ENCODE peak calls at places on chromosomes 2 and 18, in nine cellular contexts. H is breast epithelium, I is astrocyte of the cerebellum, P is HepG2, O is adrenal gland, D is cardiac fibroblast, Y is HFF-Myc, C is heart left ventricle, X is GM12878. A is an unnamed sample.

GRCh38 chr2:235414422-235414821 is 79.4 kb upstream of the AGAP1 start:
- DNase-seq in D (no peak), H (no peak), I (no peak), O (peak), Y (no peak), P (no peak), C (peak), X (no peak), A (no peak)

GRCh38 chr2:28271914-28272240 is 120.8 kb upstream of the FOSL2 start:
- DNase-seq in D (no peak), P (no peak), O (no peak), I (no peak), X (no peak), H (no peak), C (no peak), Y (no peak), A (no peak)

GRCh38 chr2:137228566-137228965 is 463.2 kb downstream of the THSD7B start:
- DNase-seq in O (no peak), P (no peak), D (peak), I (no peak), C (no peak), H (no peak), Y (peak), X (no peak), A (peak)

GRCh38 chr2:42537493-42537892 is 30.9 kb upstream of the MTA3 start:
- DNase-seq in D (no peak), Y (no peak), P (no peak), O (no peak), C (no peak), X (no peak), I (no peak), H (no peak), A (no peak)

GRCh38 chr2:26455801-26456700 is 21.9 kb downstream of the OTOF start:
- DNase-seq in P (no peak), X (no peak), H (no peak), D (no peak), O (no peak), Y (no peak), I (no peak), C (peak), A (no peak)

GRCh38 chr18:31680836-31681568 is 3.4 kb downstream of the B4GALT6 start:
- DNase-seq in H (no peak), Y (no peak), D (peak), O (no peak), X (no peak), P (no peak), I (no peak), C (no peak), A (peak)

GRCh38 chr2:99399795-99400194 is 62.6 kb downstream of the EIF5B start:
- DNase-seq in H (no peak), I (no peak), D (no peak), O (no peak), C (no peak), Y (no peak), X (no peak), P (no peak), A (no peak)

GRCh38 chr18:13452851-13453524 is 234.4 kb downstream of the LDLRAD4 start:
- DNase-seq in O (no peak), X (no peak), D (no peak), H (no peak), Y (no peak), C (no peak), I (no peak), P (no peak), A (no peak)

GRCh38 chr2:74536166-74536950 is 6.6 kb downstream of the HTRA2 start:
- DNase-seq in Y (no peak), P (no peak), H (no peak), C (no peak), D (no peak), O (no peak), X (no peak), I (no peak), A (no peak)

GRCh38 chr2:162069200-162069910 is 4.7 kb downstream of the DPP4 start:
- DNase-seq in X (no peak), P (peak), O (no peak), I (no peak), Y (no peak), H (no peak), D (no peak), C (no peak), A (no peak)

GRCh38 chr18:7830468-7830867 is 263.4 kb downstream of the PTPRM start:
- DNase-seq in I (no peak), P (no peak), Y (no peak), X (peak), O (no peak), D (peak), H (no peak), C (no peak), A (peak)

GRCh38 chr2:226758886-226759660 is 40.5 kb downstream of the IRS1 start:
- DNase-seq in D (peak), Y (peak), C (no peak), I (peak), X (no peak), O (no peak), P (no peak), H (no peak), A (peak)

GRCh38 chr2:111167238-111168162 is 46.8 kb downstream of the BCL2L11 start:
- DNase-seq in Y (no peak), H (no peak), C (no peak), P (no peak), I (no peak), O (no peak), D (no peak), X (no peak), A (no peak)

GRCh38 chr2:224221455-224221913 is 180.4 kb downstream of the FAM124B start:
- DNase-seq in O (no peak), H (peak), P (no peak), X (no peak), D (peak), Y (peak), I (peak), C (no peak), A (peak)

GRCh38 chr2:119475225-119475856 is 43.7 kb downstream of the TMEM37 start:
- DNase-seq in C (peak), X (no peak), Y (no peak), H (no peak), P (peak), O (no peak), D (no peak), I (no peak), A (no peak)

GRCh38 chr2:207037813-207038212 is 98.5 kb downstream of the CPO start:
- DNase-seq in Y (no peak), D (peak), X (no peak), H (no peak), I (no peak), O (no peak), C (no peak), P (no peak), A (no peak)

GRCh38 chr2:219457784-219458369 is 23.2 kb downstream of the SPEG start:
- DNase-seq in I (no peak), P (no peak), D (no peak), X (no peak), Y (no peak), O (no peak), H (no peak), C (no peak), A (peak)

GRCh38 chr18:45588284-45588683 is 27.0 kb upstream of the SLC14A2 start:
- DNase-seq in O (no peak), C (peak), Y (peak), X (no peak), P (no peak), I (no peak), H (no peak), D (no peak), A (no peak)

DNA sequence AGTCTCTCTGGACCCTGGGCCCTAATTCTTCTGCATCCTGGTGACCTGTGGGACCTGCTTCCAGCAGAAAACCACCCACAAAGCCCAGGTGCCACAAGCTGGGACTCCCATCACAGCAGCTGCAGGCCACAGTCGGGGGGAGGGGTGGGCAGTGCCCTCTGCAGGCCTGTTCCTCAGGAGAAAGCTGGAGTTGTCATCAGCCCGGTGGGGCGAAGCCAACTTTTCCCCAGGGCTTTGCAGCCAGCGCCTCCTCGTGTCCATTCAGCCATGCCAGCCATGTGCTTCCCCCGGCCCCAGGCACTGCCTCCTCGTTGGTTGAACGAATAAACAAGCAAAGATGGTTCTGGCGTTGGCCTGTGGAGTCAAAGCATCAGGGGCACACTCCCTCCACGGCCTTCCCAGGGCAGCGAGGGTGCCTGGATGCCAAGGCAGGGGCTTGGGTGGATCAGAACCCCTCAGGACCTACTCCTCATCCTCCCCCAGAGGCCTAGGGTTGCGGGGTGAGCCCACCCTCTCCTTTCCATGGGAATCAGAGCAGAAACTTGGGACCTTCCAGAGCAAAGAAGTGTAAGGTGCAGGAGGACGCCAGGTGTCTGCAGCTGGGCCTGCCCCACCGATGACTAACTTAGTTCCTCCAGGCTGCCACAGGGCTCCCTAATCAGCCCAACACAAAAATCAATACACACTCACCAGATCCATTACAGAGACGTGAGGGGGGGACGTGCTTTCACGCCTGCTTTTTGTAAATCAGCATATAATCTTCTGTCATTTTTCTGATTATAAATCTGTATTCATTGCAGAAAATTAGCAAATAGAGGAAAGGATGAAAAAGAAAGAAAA is 75.7 kb upstream of the RAB6C start:
- DNase-seq in H (no peak), Y (no peak), C (no peak), P (no peak), X (no peak), D (no peak), O (no peak), I (no peak), A (no peak)
- TF ChIP-seq CTCF in H (no peak), Y (no peak), C (no peak), P (peak), X (peak), D (no peak), O (no peak), I (no peak), A (no peak)

GRCh38 chr2:17748745-17749144 is 4.9 kb downstream of the SMC6 start:
- DNase-seq in Y (no peak), X (no peak), O (no peak), I (no peak), D (no peak), P (no peak), H (no peak), C (no peak), A (no peak)
- H3K4me3 ChIP-seq in Y (no peak), X (no peak), O (no peak), I (no peak), D (no peak), P (no peak), H (no peak), C (no peak), A (no peak)

GRCh38 chr18:55859116-55859515 is 271.1 kb upstream of the TCF4 start:
- DNase-seq in I (no peak), P (no peak), H (no peak), C (no peak), D (no peak), X (no peak), O (no peak), Y (no peak), A (no peak)

GRCh38 chr18:55862693-55863485 is 274.9 kb upstream of the TCF4 start:
- DNase-seq in I (no peak), O (no peak), Y (no peak), X (no peak), P (no peak), H (no peak), C (no peak), D (no peak), A (no peak)

GRCh38 chr18:55858661-55859111 is 270.7 kb upstream of the TCF4 start:
- DNase-seq in I (no peak), D (peak), X (no peak), C (no peak), Y (no peak), P (no peak), H (no peak), O (no peak), A (no peak)

GRCh38 chr18:55863876-55864275 is 275.9 kb upstream of the TCF4 start:
- DNase-seq in Y (peak), O (no peak), I (no peak), C (peak), X (no peak), D (no peak), P (no peak), H (no peak), A (no peak)

DNA sequence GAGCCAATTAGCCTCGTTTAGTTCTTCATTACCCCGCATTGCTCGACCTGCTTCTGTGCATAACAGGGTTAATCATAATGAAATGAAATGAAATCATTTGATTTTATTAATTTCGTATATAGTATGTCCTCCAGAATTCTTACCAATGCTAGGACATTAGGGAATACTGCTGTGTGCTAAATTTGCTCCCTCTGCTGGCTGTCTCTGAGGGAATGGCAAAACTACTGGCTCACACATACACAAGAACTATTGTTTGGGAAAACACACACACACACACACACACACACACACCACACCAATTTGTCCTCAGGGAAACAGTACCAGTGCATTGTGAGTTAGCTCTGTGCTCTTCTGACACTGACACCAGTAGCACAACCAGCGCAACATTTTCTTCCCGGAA is 273.3 kb upstream of the TCF4 start:
- DNase-seq in O (no peak), C (no peak), Y (no peak), H (no peak), D (peak), X (no peak), I (no peak), P (no peak), A (peak)
- TF ChIP-seq CTCF in O (peak), C (peak), Y (peak), H (peak), D (peak), X (peak), I (peak), P (no peak), A (peak)

DNA sequence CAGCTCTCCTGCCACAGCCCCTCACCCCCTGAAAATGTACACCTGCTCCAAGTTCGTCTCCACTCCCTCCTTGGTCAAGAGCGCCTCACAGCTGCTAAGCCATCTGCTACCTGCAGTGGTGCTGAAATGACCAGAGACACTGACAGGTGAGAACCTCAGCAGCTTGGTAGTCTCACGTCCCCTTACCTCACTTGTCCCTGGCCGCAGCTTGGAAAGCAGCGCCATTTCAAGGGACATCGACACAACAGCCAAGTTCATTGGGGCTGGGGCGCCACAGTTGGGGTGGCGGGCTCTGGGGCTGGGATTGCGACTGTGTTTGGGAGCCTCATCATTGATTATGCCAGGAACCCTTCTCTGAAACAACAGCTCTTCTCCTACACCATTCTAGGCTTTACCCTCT is 47.5 kb downstream of the ANKRD44 start:
- DNase-seq in H (no peak), C (no peak), X (no peak), O (no peak), Y (no peak), D (no peak), P (no peak), I (no peak), A (no peak)
- H3K4me3 ChIP-seq in H (no peak), C (no peak), X (no peak), O (no peak), Y (no peak), D (no peak), P (no peak), I (no peak), A (no peak)

GRCh38 chr2:239287461-239287860 is 113.4 kb downstream of the HDAC4 start:
- DNase-seq in P (no peak), D (no peak), X (no peak), H (no peak), Y (no peak), O (peak), C (no peak), I (no peak), A (no peak)

GRCh38 chr2:239286901-239287300 is 113.9 kb downstream of the HDAC4 start:
- DNase-seq in P (no peak), Y (no peak), O (peak), C (no peak), H (no peak), D (no peak), X (no peak), I (no peak), A (no peak)

GRCh38 chr2:239288951-239289481 is 111.8 kb downstream of the HDAC4 start:
- DNase-seq in Y (no peak), I (no peak), C (no peak), O (peak), X (peak), P (no peak), H (no peak), D (no peak), A (no peak)

GRCh38 chr2:239289545-239289944 is 111.3 kb downstream of the HDAC4 start:
- DNase-seq in H (no peak), P (no peak), O (peak), Y (no peak), I (no peak), X (no peak), D (no peak), C (no peak), A (no peak)

DNA sequence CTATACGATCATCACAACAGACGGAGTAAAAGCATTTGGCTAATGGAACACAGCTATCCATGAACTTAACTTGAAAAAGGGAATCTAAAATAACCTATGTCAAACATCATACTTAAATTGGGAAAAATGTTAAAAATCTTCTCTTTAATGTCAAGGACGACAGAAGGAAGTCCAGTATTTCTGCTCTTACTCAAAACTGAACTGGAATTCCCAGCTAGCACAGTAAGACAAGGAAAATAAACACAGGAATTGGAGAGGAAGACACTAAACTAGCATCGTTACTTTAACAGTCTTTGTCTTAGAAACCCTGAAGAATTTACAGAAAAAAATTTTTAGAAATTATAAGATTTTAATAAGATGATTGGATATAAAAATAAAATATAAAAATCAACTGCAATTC is 112.6 kb downstream of the HDAC4 start:
- DNase-seq in Y (no peak), D (no peak), C (no peak), P (no peak), X (no peak), O (no peak), I (no peak), H (no peak), A (no peak)
- TF ChIP-seq CTCF in Y (no peak), D (no peak), C (no peak), P (no peak), X (no peak), O (no peak), I (no peak), H (no peak), A (no peak)